ENCODE peak calls at places on chromosomes 13 and 19, in four cellular contexts. One of them, this sample, is unnamed.

GRCh38 chr13:72164811-72165210 is 297.8 kb upstream of the DACH1 start:
- DNase-seq in CD8-positive, alpha-beta T cell: no peak
- DNase-seq in uterus: no peak
- DNase-seq in H9: no peak
- DNase-seq in this sample: no peak

GRCh38 chr19:5993516-5994406 is 15.8 kb upstream of the RANBP3 start:
- DNase-seq in uterus: no peak
- DNase-seq in H9: no peak
- DNase-seq in CD8-positive, alpha-beta T cell: no peak
- DNase-seq in this sample: no peak

GRCh38 chr19:5913739-5914357 is at the start of gene CAPS:
- DNase-seq in uterus: no peak
- DNase-seq in H9: no peak
- DNase-seq in CD8-positive, alpha-beta T cell: no peak
- DNase-seq in this sample: peak; percentile 45

GRCh38 chr13:86933676-86934075 is 737.5 kb upstream of the SLITRK5 start:
- DNase-seq in uterus: no peak
- DNase-seq in H9: no peak
- DNase-seq in CD8-positive, alpha-beta T cell: no peak
- DNase-seq in this sample: no peak

GRCh38 chr13:32914686-32915085 is 101.5 kb upstream of the KL start:
- DNase-seq in uterus: no peak
- DNase-seq in CD8-positive, alpha-beta T cell: no peak
- DNase-seq in H9: no peak
- DNase-seq in this sample: no peak

GRCh38 chr13:30431269-30431950 is 9.1 kb downstream of the UBE2L5 start:
- DNase-seq in H9: no peak
- DNase-seq in uterus: no peak
- DNase-seq in CD8-positive, alpha-beta T cell: no peak
- DNase-seq in this sample: no peak

GRCh38 chr19:33736158-33736557 is 60.5 kb upstream of the KCTD15 start:
- DNase-seq in uterus: no peak
- DNase-seq in H9: no peak
- DNase-seq in CD8-positive, alpha-beta T cell: no peak
- DNase-seq in this sample: no peak

GRCh38 chr19:52191374-52191773 is 1.5 kb downstream of the PPP2R1A start:
- DNase-seq in uterus: no peak
- DNase-seq in CD8-positive, alpha-beta T cell: no peak
- DNase-seq in H9: no peak
- DNase-seq in this sample: no peak

GRCh38 chr13:110624766-110625756 is 9.7 kb downstream of the NAXD start:
- DNase-seq in CD8-positive, alpha-beta T cell: no peak
- DNase-seq in H9: no peak
- DNase-seq in uterus: no peak
- DNase-seq in this sample: no peak

GRCh38 chr13:109773276-109773675 is 13.1 kb downstream of the IRS2 start:
- DNase-seq in uterus: no peak
- DNase-seq in H9: no peak
- DNase-seq in CD8-positive, alpha-beta T cell: no peak
- DNase-seq in this sample: no peak

GRCh38 chr13:98556417-98556816 is 20.5 kb downstream of the STK24 start:
- DNase-seq in uterus: no peak
- DNase-seq in CD8-positive, alpha-beta T cell: no peak
- DNase-seq in H9: no peak
- DNase-seq in this sample: no peak

GRCh38 chr13:98563071-98563470 is 13.8 kb downstream of the STK24 start:
- DNase-seq in uterus: no peak
- DNase-seq in H9: no peak
- DNase-seq in CD8-positive, alpha-beta T cell: peak; percentile 60
- DNase-seq in this sample: no peak

GRCh38 chr13:98556968-98557591 is 19.8 kb downstream of the STK24 start:
- DNase-seq in CD8-positive, alpha-beta T cell: no peak
- DNase-seq in uterus: no peak
- DNase-seq in H9: no peak
- DNase-seq in this sample: no peak

GRCh38 chr13:98557934-98558630 is 18.8 kb downstream of the STK24 start:
- DNase-seq in CD8-positive, alpha-beta T cell: no peak
- DNase-seq in H9: no peak
- DNase-seq in uterus: no peak
- DNase-seq in this sample: no peak
- TF ChIP-seq CTCF in CD8-positive, alpha-beta T cell: no peak
- TF ChIP-seq CTCF in H9: no peak
- TF ChIP-seq CTCF in uterus: no peak
- TF ChIP-seq CTCF in this sample: no peak

GRCh38 chr19:12139885-12140544 is at the start of gene ZNF20:
- DNase-seq in CD8-positive, alpha-beta T cell: peak; percentile 83
- DNase-seq in uterus: peak; percentile 96
- DNase-seq in H9: peak; percentile 97
- DNase-seq in this sample: peak; percentile 79

GRCh38 chr19:12137541-12137940 is 2.6 kb downstream of the ZNF20 start:
- DNase-seq in H9: peak; percentile 33
- DNase-seq in uterus: no peak
- DNase-seq in CD8-positive, alpha-beta T cell: peak; percentile 55
- DNase-seq in this sample: no peak

GRCh38 chr19:12139309-12139708 is 841 bp downstream of the ZNF20 start:
- DNase-seq in CD8-positive, alpha-beta T cell: no peak
- DNase-seq in uterus: no peak
- DNase-seq in H9: no peak
- DNase-seq in this sample: no peak

GRCh38 chr19:12140545-12141404 is 625 bp upstream of the ZNF20 start:
- DNase-seq in CD8-positive, alpha-beta T cell: peak; percentile 83
- DNase-seq in H9: peak; percentile 87
- DNase-seq in uterus: peak; percentile 85
- DNase-seq in this sample: peak; percentile 55

GRCh38 chr19:12141405-12141736 is 1.2 kb upstream of the ZNF20 start:
- DNase-seq in uterus: no peak
- DNase-seq in H9: no peak
- DNase-seq in CD8-positive, alpha-beta T cell: no peak
- DNase-seq in this sample: no peak
- TF ChIP-seq CTCF in uterus: no peak
- TF ChIP-seq CTCF in H9: no peak
- TF ChIP-seq CTCF in CD8-positive, alpha-beta T cell: peak; percentile 38
- TF ChIP-seq CTCF in this sample: no peak

DNA sequence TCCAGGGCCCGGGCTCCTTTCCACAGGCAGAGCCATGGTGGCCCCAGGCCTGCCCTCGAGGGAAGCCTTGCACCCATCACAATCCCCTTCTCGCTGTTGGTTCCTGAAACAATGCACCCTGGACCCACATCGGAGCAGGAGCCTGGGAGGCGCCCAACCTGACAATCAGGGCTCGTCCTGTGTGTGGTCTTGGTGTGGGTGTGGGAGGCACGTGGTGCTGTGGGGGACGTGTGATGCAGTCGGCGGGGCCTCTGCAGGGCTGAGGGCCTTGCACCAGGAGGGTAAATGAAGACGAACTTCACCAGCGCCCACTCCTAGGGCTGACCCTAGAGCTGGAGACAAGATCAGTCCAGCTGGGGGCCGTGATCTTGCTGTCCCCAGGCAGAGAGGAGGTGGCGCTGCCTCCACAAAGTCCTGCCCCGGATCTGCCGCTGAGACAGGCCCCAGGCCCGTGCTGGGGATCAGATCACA is 2.9 kb downstream of the GRK1 start:
- DNase-seq in uterus: peak; percentile 8
- DNase-seq in H9: no peak
- DNase-seq in CD8-positive, alpha-beta T cell: no peak
- DNase-seq in this sample: no peak
- TF ChIP-seq CTCF in uterus: no peak
- TF ChIP-seq CTCF in H9: no peak
- TF ChIP-seq CTCF in CD8-positive, alpha-beta T cell: no peak
- TF ChIP-seq CTCF in this sample: no peak

GRCh38 chr13:79548886-79549285 is 67.9 kb downstream of the NDFIP2 start:
- DNase-seq in H9: no peak
- DNase-seq in uterus: no peak
- DNase-seq in CD8-positive, alpha-beta T cell: no peak
- DNase-seq in this sample: no peak
- TF ChIP-seq CTCF in H9: peak; percentile 35
- TF ChIP-seq CTCF in uterus: no peak
- TF ChIP-seq CTCF in CD8-positive, alpha-beta T cell: no peak
- TF ChIP-seq CTCF in this sample: peak; percentile 41

DNA sequence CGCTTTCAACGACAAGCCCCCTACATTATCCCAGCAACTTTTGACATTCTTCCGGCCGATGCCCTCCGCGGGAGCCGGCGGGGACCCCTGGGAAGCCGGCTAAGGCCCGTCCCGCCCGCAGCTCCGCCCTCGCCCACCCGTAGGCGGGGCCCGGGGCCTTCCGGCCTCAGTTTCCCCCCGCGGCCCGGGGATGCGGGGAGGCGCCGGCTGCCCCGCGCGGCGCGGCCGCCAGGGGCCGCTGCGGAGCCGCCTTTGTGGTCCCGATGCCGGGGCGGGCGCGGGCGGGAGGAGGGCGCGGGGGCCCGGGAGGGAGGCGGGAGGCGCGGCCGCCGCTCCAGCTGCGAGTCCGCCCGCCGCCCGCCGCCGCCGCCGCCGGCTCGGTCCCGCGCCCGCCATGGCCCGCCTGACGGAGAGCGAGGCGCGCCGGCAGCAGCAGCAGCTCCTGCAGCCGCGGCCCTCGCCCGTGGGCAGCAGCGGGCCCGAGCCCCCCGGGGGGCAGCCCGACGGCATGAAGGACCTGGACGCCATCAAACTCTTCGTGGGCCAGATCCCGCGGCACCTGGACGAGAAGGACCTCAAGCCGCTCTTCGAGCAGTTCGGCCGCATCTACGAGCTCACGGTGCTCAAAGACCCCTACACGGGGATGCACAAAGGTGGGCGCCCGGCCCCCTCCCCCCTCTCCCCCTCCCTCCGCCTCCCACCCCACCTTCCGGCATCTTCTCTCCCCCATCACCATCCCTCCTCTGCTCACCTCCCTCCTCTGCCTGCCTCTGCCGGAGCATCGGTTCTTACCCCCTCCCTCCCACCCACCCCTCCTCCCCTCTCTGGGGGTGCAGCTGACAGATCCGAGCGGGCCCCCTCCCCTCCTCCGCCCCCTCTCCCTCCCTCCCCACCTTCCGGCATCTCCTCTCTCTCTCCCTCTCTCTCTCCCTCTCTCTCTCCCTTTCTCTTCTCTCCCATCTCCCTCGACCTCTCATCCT is at the start of gene CELF5:
- DNase-seq in H9: peak; percentile 57
- DNase-seq in CD8-positive, alpha-beta T cell: peak; percentile 58
- DNase-seq in uterus: peak; percentile 38
- DNase-seq in this sample: no peak
- TF ChIP-seq CTCF in H9: peak; percentile 58
- TF ChIP-seq CTCF in CD8-positive, alpha-beta T cell: peak; percentile 29
- TF ChIP-seq CTCF in uterus: peak; percentile 69
- TF ChIP-seq CTCF in this sample: peak; percentile 6

DNA sequence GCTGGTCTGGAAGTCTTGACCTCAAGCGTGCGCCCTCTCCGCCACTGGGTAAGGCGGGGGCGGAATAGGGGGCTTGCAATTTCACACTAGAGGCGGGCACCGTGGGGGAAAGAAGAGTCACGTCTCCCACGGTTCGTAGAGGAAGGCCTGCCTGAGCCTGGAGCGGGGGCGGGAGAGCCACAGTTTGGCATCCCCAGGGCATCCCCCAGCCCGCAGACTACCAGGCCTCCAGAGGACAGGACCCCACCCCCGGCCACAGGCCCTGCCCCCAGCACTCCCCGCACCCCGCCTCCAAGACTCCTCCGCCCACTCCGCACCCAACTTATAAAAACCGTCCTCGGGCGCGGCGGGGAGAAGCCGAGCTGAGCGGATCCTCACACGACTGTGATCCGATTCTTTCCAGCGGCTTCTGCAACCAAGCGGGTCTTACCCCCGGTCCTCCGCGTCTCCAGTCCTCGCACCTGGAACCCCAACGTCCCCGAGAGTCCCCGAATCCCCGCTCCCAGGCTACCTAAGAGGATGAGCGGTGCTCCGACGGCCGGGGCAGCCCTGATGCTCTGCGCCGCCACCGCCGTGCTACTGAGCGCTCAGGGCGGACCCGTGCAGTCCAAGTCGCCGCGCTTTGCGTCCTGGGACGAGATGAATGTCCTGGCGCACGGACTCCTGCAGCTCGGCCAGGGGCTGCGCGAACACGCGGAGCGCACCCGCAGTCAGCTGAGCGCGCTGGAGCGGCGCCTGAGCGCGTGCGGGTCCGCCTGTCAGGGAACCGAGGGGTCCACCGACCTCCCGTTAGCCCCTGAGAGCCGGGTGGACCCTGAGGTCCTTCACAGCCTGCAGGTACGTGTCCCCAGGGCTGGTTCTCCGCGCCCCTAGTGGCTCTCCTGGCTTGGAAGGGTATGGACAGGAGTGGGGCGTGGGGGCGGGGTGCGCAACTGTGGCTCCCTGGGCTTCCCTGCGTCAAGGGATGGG is at the start of gene ANGPTL4:
- DNase-seq in uterus: peak; percentile 80
- DNase-seq in CD8-positive, alpha-beta T cell: peak; percentile 28
- DNase-seq in H9: peak; percentile 81
- DNase-seq in this sample: peak; percentile 46
- TF ChIP-seq CTCF in uterus: peak; percentile 27
- TF ChIP-seq CTCF in CD8-positive, alpha-beta T cell: no peak
- TF ChIP-seq CTCF in H9: no peak
- TF ChIP-seq CTCF in this sample: peak; percentile 17

GRCh38 chr19:37361994-37362393 is 8.9 kb upstream of the ZNF527 start:
- DNase-seq in CD8-positive, alpha-beta T cell: no peak
- DNase-seq in uterus: no peak
- DNase-seq in H9: no peak
- DNase-seq in this sample: no peak

GRCh38 chr19:37362733-37363132 is 8.2 kb upstream of the ZNF527 start:
- DNase-seq in uterus: no peak
- DNase-seq in CD8-positive, alpha-beta T cell: no peak
- DNase-seq in H9: peak; percentile 79
- DNase-seq in this sample: no peak
- TF ChIP-seq CTCF in uterus: no peak
- TF ChIP-seq CTCF in CD8-positive, alpha-beta T cell: no peak
- TF ChIP-seq CTCF in H9: peak; percentile 74
- TF ChIP-seq CTCF in this sample: no peak

DNA sequence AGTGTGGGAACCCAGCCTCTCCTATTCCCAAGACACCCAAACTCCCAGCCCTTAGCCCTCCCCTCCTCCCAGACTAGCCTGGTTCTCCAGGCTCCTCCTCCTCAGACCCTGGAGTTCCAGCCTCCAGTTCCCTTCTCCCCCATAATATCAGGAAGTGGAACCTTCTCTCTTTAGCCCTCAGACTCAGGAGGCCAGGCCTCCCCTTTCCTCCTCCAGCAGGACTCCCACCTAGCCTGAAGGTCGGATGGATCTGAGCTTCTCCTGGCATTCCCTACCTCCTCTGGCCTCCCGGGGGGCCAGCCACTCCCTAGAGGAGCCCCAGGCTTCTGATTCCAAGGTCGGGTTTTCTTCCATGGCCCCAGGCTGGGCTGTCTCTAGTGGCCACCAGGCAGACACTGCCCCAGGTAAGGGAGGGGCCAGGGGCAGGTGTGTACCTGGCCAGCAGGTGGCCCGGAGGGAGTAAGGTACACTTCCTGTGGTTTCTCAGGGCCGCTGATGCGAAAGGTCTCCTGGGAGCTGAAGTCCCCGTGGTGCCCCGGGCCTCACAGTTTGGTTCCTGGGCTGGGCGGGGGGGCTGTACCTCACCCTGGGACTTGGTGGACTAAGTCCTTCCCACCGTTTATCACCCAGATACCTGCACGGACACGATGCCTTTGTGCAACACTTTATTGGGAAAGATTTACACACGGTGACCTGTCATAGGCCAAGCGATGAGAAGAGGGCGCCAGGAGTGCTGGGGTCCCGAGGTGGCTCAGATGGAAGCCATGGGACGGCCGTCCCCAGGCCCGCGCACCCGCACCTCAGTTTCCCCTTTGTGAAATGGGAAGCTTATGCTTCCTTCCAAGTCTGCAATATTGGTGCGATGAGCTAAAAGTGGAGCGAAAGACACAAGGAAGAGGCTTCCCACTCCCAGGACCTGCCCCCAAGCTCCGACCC is at the start of gene TMC4:
- DNase-seq in uterus: no peak
- DNase-seq in H9: peak; percentile 96
- DNase-seq in CD8-positive, alpha-beta T cell: no peak
- DNase-seq in this sample: no peak
- TF ChIP-seq CTCF in uterus: no peak
- TF ChIP-seq CTCF in H9: peak; percentile 67
- TF ChIP-seq CTCF in CD8-positive, alpha-beta T cell: no peak
- TF ChIP-seq CTCF in this sample: no peak